ENCODE peak calls at places on chromosomes 2 and 18, in five cellular contexts. A is NCI-H748 treated with DMSO at 0.1 percent for 48 hours; F is KG1; Y is HFFc6; C is activated CD8-positive, alpha-beta memory T cell treated with anti-CD3 and anti-CD28 coated beads for 48 hours. J is an unnamed sample.

GRCh38 chr18:37565138-37565984 is at the start of gene CELF4:
- DNase-seq in Y (no peak), C (no peak), A (peak; percentile 71), F (no peak), J (no peak)

GRCh38 chr2:74876081-74876886 is 42.4 kb downstream of the HK2 start:
- DNase-seq in A (peak; percentile 25), F (peak; percentile 40), C (no peak), Y (peak; percentile 63), J (peak; percentile 13)

GRCh38 chr2:147345246-147345645 is 499.6 kb upstream of the ACVR2A start:
- DNase-seq in C (no peak), F (no peak), Y (no peak), A (no peak), J (no peak)

GRCh38 chr2:11861044-11861443 is 114.6 kb downstream of the LPIN1 start:
- DNase-seq in C (no peak), Y (no peak), F (no peak), A (no peak), J (no peak)

GRCh38 chr2:10042301-10043161 is 819 bp upstream of the KLF11 start:
- DNase-seq in A (peak; percentile 60), F (no peak), Y (peak; percentile 58), C (no peak), J (no peak)

GRCh38 chr2:184692137-184692734 is 93.9 kb downstream of the ZNF804A start:
- DNase-seq in C (no peak), F (no peak), A (no peak), Y (no peak), J (no peak)

GRCh38 chr2:191756753-191757152 is 78.8 kb downstream of the NABP1 start:
- DNase-seq in Y (no peak), F (no peak), C (no peak), A (no peak), J (no peak)

GRCh38 chr2:44746856-44747612 is 194.5 kb upstream of the SIX3 start:
- DNase-seq in Y (no peak), A (no peak), F (no peak), C (no peak), J (no peak)

GRCh38 chr2:191636235-191636543 is 41.7 kb upstream of the NABP1 start:
- DNase-seq in F (no peak), Y (peak; percentile 78), A (no peak), C (no peak), J (no peak)

GRCh38 chr2:3457524-3458395 is 61.6 kb downstream of the ADI1 start:
- DNase-seq in Y (no peak), F (no peak), C (no peak), A (no peak), J (no peak)

GRCh38 chr2:235217814-235218213 is 266.0 kb downstream of the SH3BP4 start:
- DNase-seq in C (no peak), F (no peak), Y (peak; percentile 13), A (no peak), J (no peak)

GRCh38 chr2:24473613-24474012 is 17.4 kb upstream of the NCOA1 start:
- DNase-seq in A (no peak), C (no peak), F (no peak), Y (no peak), J (no peak)

GRCh38 chr2:73203055-73203681 is 794 bp downstream of the NOTO start:
- DNase-seq in A (no peak), C (no peak), Y (no peak), F (no peak), J (no peak)

GRCh38 chr2:147703171-147703570 is 141.7 kb upstream of the ACVR2A start:
- DNase-seq in C (no peak), Y (no peak), F (no peak), A (no peak), J (no peak)

GRCh38 chr2:164599954-164600589 is 21.2 kb downstream of the GRB14 start:
- DNase-seq in A (peak; percentile 82), C (no peak), F (peak; percentile 73), Y (peak; percentile 78), J (no peak)

GRCh38 chr2:118089015-118089800 is 937 bp downstream of the INSIG2 start:
- DNase-seq in Y (peak; percentile 22), F (no peak), C (no peak), A (no peak), J (peak; percentile 19)

GRCh38 chr2:205484717-205485116 is 197.6 kb upstream of the NRP2 start:
- DNase-seq in A (peak; percentile 30), C (no peak), F (no peak), Y (no peak), J (no peak)

GRCh38 chr2:183035298-183035953 is 2.8 kb downstream of the NCKAP1 start:
- DNase-seq in Y (peak; percentile 72), A (peak; percentile 20), F (no peak), C (no peak), J (no peak)

GRCh38 chr2:16351541-16351940 is 314.1 kb downstream of the CYRIA start:
- DNase-seq in C (no peak), Y (no peak), A (no peak), F (no peak), J (no peak)

GRCh38 chr2:135904590-135904989 is 28.3 kb upstream of the MCM6 start:
- DNase-seq in A (no peak), F (no peak), C (no peak), Y (peak; percentile 47), J (peak; percentile 15)

GRCh38 chr2:100178085-100178788 is 35.8 kb upstream of the AFF3 start:
- DNase-seq in A (no peak), F (no peak), C (no peak), Y (no peak), J (no peak)

GRCh38 chr2:158735822-158736580 is 59.1 kb upstream of the DAPL1 start:
- DNase-seq in A (no peak), Y (no peak), C (no peak), F (no peak), J (no peak)

GRCh38 chr18:69586581-69586980 is 185.9 kb downstream of the DOK6 start:
- DNase-seq in Y (no peak), F (no peak), A (no peak), C (no peak), J (no peak)

GRCh38 chr18:76098728-76099514 is 396.1 kb downstream of the ZNF516 start:
- DNase-seq in C (no peak), A (no peak), F (no peak), Y (no peak), J (no peak)

GRCh38 chr2:95346738-95347671 is 49.9 kb downstream of the KCNIP3 start:
- DNase-seq in F (no peak), C (no peak), Y (no peak), A (no peak), J (no peak)

GRCh38 chr2:160167089-160167488 is 33.0 kb downstream of the ITGB6 start:
- DNase-seq in C (no peak), A (no peak), Y (no peak), F (no peak), J (no peak)

GRCh38 chr2:235864746-235865535 is 303.2 kb downstream of the GBX2 start:
- DNase-seq in Y (no peak), F (no peak), C (no peak), A (no peak), J (no peak)

GRCh38 chr2:45329045-45329677 is 281.9 kb downstream of the SRBD1 start:
- DNase-seq in A (no peak), F (no peak), C (no peak), Y (peak; percentile 7), J (no peak)

GRCh38 chr18:57353940-57354461 is 1.6 kb downstream of the ST8SIA3 start:
- DNase-seq in F (no peak), Y (no peak), C (no peak), A (peak; percentile 53), J (no peak)

GRCh38 chr2:129465045-129465444 is 514.4 kb upstream of the RAB6C start:
- DNase-seq in A (no peak), C (no peak), Y (no peak), F (no peak), J (no peak)

GRCh38 chr18:46718501-46719341 is 38.1 kb downstream of the ST8SIA5 start:
- DNase-seq in A (no peak), Y (peak; percentile 91), F (no peak), C (no peak), J (no peak)

GRCh38 chr2:22904126-22904684 is 480.8 kb upstream of the KLHL29 start:
- DNase-seq in Y (no peak), F (peak; percentile 1), C (peak; percentile 1), A (no peak), J (peak; percentile 8)

GRCh38 chr2:124776332-124776731 is 751.2 kb downstream of the CNTNAP5 start:
- DNase-seq in F (no peak), C (no peak), Y (no peak), A (no peak), J (no peak)

GRCh38 chr2:42842418-42842817 is 50.0 kb upstream of the HAAO start:
- DNase-seq in A (no peak), F (no peak), Y (no peak), C (no peak), J (no peak)

GRCh38 chr2:449246-450067 is 161.6 kb upstream of the ALKAL2 start:
- DNase-seq in F (no peak), Y (no peak), A (no peak), C (no peak), J (no peak)

GRCh38 chr2:25341031-25341727 is 546 bp downstream of the DNMT3A start:
- DNase-seq in A (no peak), C (no peak), F (no peak), Y (no peak), J (no peak)

GRCh38 chr18:58493516-58494253 is 135.2 kb downstream of the ALPK2 start:
- DNase-seq in A (peak; percentile 70), F (peak; percentile 11), Y (peak; percentile 51), C (peak; percentile 31), J (peak; percentile 39)

GRCh38 chr2:11933854-11934253 is 187.4 kb downstream of the LPIN1 start:
- DNase-seq in C (no peak), F (no peak), A (no peak), Y (no peak), J (no peak)

GRCh38 chr2:129229830-129230441 is 749.5 kb upstream of the RAB6C start:
- DNase-seq in C (no peak), Y (no peak), F (no peak), A (no peak), J (no peak)